ENCODE peak calls at places on chromosome 12, in five cellular contexts. M, I, J, A and C are unnamed samples.

GRCh38 chr12:3204143-3204542 is 127.0 kb downstream of the TSPAN9 start:
- DNase-seq in M (no peak), I (no peak), J (no peak), A (no peak), C (no peak)

GRCh38 chr12:10965511-10965910 is 21.2 kb downstream of the TAS2R50 start:
- DNase-seq in M (no peak), I (no peak), J (no peak), A (no peak), C (no peak)

GRCh38 chr12:95554532-95555071 is 3.3 kb upstream of the USP44 start:
- DNase-seq in A (no peak), I (no peak), M (no peak), J (no peak), C (no peak)

GRCh38 chr12:99281277-99281676 is 366.3 kb upstream of the GARIN6 start:
- DNase-seq in I (no peak), M (no peak), J (peak), A (no peak), C (no peak)

GRCh38 chr12:129119537-129119936 is 266.3 kb downstream of the GLT1D1 start:
- DNase-seq in J (no peak), A (no peak), I (no peak), M (no peak), C (no peak)

GRCh38 chr12:121712462-121713256 is at the start of gene TMEM120B:
- DNase-seq in I (peak), A (peak), J (no peak), M (peak), C (peak)

GRCh38 chr12:57894577-57895292 is 46.6 kb upstream of the ATP23 start:
- DNase-seq in A (no peak), I (no peak), J (no peak), M (no peak), C (no peak)

GRCh38 chr12:65908147-65908546 is 83.9 kb downstream of the HMGA2 start:
- DNase-seq in M (no peak), A (no peak), J (no peak), I (no peak), C (no peak)

GRCh38 chr12:96084624-96085023 is 49.2 kb upstream of the LTA4H start:
- DNase-seq in I (no peak), J (no peak), M (no peak), A (no peak), C (no peak)

GRCh38 chr12:109346920-109347319 is 780 bp upstream of the MYO1H start:
- DNase-seq in I (no peak), A (no peak), J (no peak), M (no peak), C (no peak)

GRCh38 chr12:104677441-104678089 is 220.8 kb downstream of the CHST11 start:
- DNase-seq in M (no peak), I (no peak), A (no peak), J (no peak), C (no peak)

GRCh38 chr12:56128669-56129209 is 672 bp downstream of the ESYT1 start:
- DNase-seq in I (peak), J (no peak), A (no peak), M (peak), C (no peak)

GRCh38 chr12:48865141-48865440 is 579 bp downstream of the RND1 start:
- DNase-seq in I (no peak), M (no peak), J (no peak), A (no peak), C (no peak)

GRCh38 chr12:70852416-70853150 is 68.0 kb downstream of the PTPRR start:
- DNase-seq in A (no peak), I (no peak), M (no peak), J (no peak), C (no peak)

GRCh38 chr12:125159687-125160086 is 94.5 kb downstream of the AACS start:
- DNase-seq in A (no peak), I (no peak), J (no peak), M (no peak), C (no peak)

GRCh38 chr12:58811346-58811745 is 109.0 kb downstream of the LRIG3 start:
- DNase-seq in M (no peak), A (no peak), J (no peak), I (no peak), C (no peak)

GRCh38 chr12:123043536-123044001 is 63.1 kb downstream of the ARL6IP4 start:
- DNase-seq in A (peak), M (peak), J (peak), I (peak), C (peak)

GRCh38 chr12:107359382-107359781 is 266.0 kb upstream of the CRY1 start:
- DNase-seq in A (no peak), I (no peak), M (no peak), J (no peak), C (no peak)

GRCh38 chr12:42284876-42285275 is 41.0 kb downstream of the ZCRB1 start:
- DNase-seq in A (no peak), J (no peak), I (no peak), M (no peak), C (no peak)

GRCh38 chr12:52044284-52044983 is 6.8 kb upstream of the NR4A1 start:
- DNase-seq in J (no peak), M (no peak), I (peak), A (peak), C (peak)

GRCh38 chr12:58888131-58888783 is 32.0 kb downstream of the LRIG3 start:
- DNase-seq in I (no peak), J (no peak), M (no peak), A (peak), C (no peak)

GRCh38 chr12:92717202-92717601 is 14.4 kb downstream of the PLEKHG7 start:
- DNase-seq in M (no peak), A (no peak), I (no peak), J (no peak), C (no peak)

GRCh38 chr12:93122089-93122488 is 193.0 kb upstream of the EEA1 start:
- DNase-seq in I (no peak), A (no peak), M (no peak), J (no peak), C (no peak)

GRCh38 chr12:93145086-93145485 is 216.0 kb upstream of the EEA1 start:
- DNase-seq in J (no peak), A (no peak), I (no peak), M (no peak), C (no peak)

GRCh38 chr12:111769599-111769998 is 2.9 kb downstream of the ALDH2 start:
- DNase-seq in J (no peak), A (no peak), I (no peak), M (no peak), C (no peak)

GRCh38 chr12:113208041-113208934 is 13.0 kb upstream of the TPCN1 start:
- DNase-seq in M (no peak), I (peak), J (peak), A (no peak), C (peak)

GRCh38 chr12:127363392-127363791 is 903.6 kb upstream of the TMEM132C start:
- DNase-seq in J (no peak), I (no peak), M (no peak), A (no peak), C (no peak)

GRCh38 chr12:123453165-123453564 is 4.8 kb upstream of the SNRNP35 start:
- DNase-seq in J (no peak), M (no peak), A (no peak), I (no peak), C (no peak)

GRCh38 chr12:44002607-44003006 is 166.7 kb downstream of the TMEM117 start:
- DNase-seq in J (no peak), A (no peak), M (no peak), I (no peak), C (no peak)

GRCh38 chr12:44003721-44004120 is 167.8 kb downstream of the TMEM117 start:
- DNase-seq in A (no peak), I (no peak), M (no peak), J (no peak), C (no peak)

DNA sequence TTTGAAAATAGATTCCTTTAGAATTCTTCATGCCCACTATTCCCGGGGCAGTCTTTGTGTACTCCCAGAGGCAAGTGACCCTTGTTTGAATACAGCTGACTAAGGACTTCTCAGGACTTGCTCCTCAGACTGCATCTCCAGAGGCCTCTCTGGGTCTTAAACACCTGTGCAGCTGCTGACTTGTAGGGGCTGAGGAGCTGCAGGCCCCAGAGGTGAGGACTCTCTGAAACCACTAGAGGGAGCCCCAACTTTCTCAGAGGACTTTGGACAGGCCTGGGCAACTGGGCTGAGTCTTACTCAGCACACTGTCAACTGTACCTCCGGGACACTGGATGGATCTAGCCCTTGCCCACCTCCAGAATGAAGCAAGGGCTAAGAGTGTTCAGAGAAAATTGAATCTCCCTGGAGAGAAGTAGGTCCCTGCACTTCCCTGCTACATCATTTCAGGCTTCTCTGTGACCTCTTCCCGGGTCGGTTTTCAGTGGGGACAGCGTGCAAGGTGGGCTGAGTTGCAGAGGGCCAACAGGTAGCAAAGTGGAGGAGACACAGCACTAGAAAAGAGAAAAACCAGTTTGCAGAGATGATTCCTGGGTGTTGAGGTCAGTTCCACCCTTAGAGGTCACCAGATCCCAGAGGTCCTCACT is 164.6 kb downstream of the TMEM117 start:
- DNase-seq in I (no peak), A (no peak), J (no peak), M (peak), C (no peak)
- TF ChIP-seq CTCF in I (peak), A (no peak), J (peak), M (peak), C (peak)

GRCh38 chr12:77324416-77324762 is 259.0 kb upstream of the E2F7 start:
- DNase-seq in I (no peak), J (no peak), A (no peak), M (no peak), C (no peak)

GRCh38 chr12:77328326-77328725 is 263.0 kb upstream of the E2F7 start:
- DNase-seq in A (no peak), I (no peak), M (no peak), J (no peak), C (no peak)

GRCh38 chr12:77325505-77325904 is 260.1 kb upstream of the E2F7 start:
- DNase-seq in M (no peak), A (peak), J (no peak), I (no peak), C (no peak)

GRCh38 chr12:77323778-77324415 is 258.5 kb upstream of the E2F7 start:
- DNase-seq in A (no peak), I (no peak), M (no peak), J (no peak), C (no peak)

GRCh38 chr12:77324763-77325468 is 259.5 kb upstream of the E2F7 start:
- DNase-seq in A (peak), M (peak), I (peak), J (no peak), C (peak)
- TF ChIP-seq CTCF in A (peak), M (peak), I (peak), J (peak), C (peak)

GRCh38 chr12:54571166-54571856 is 17.1 kb downstream of the PPP1R1A start:
- DNase-seq in M (no peak), J (no peak), A (no peak), I (no peak), C (no peak)

GRCh38 chr12:54571857-54572195 is 16.6 kb downstream of the PPP1R1A start:
- DNase-seq in J (no peak), A (no peak), M (no peak), I (no peak), C (no peak)

GRCh38 chr12:54569995-54570531 is 18.4 kb downstream of the PPP1R1A start:
- DNase-seq in M (no peak), A (no peak), J (no peak), I (no peak), C (no peak)

GRCh38 chr12:54569072-54569471 is 19.4 kb downstream of the PPP1R1A start:
- DNase-seq in M (no peak), J (no peak), A (no peak), I (no peak), C (no peak)

GRCh38 chr12:54572881-54573280 is 15.6 kb downstream of the PPP1R1A start:
- DNase-seq in A (no peak), I (no peak), J (no peak), M (no peak), C (no peak)
- TF ChIP-seq CTCF in A (no peak), I (no peak), J (no peak), M (no peak), C (no peak)

DNA sequence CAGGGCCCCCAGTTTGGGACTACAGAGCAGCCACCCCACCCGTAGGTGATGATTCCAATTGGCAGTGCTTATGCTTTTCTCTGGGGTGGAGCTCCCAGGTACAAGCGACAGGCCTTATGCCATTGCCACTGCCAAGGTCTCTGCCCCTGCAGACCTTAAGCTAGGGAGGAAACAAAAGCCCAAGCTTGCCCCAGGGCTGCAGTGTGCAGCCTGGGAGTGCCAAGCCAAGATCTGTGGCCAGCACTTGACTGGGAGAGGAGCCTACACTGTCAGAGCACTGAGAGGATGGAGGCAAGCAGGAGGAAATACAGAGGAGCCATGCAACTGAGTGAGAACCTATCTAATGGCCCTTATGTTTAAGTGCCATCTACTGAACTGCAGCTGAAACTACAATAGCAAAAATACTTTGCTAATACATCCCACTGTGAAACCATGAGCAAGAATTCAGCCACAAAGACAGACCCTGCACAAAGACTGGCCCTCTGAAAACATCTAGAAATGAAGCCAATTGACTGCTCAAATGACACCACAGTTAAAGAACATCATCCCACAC is 17.7 kb upstream of the ASCL1 start:
- DNase-seq in A (no peak), J (no peak), M (no peak), I (no peak), C (no peak)
- TF ChIP-seq CTCF in A (no peak), J (peak), M (no peak), I (no peak), C (no peak)